ENCODE peak calls at places on chromosomes 13 and 19, in seven cellular contexts. A, M, H, E, C, T and J are unnamed samples.

GRCh38 chr19:18596752-18597157 is 8.2 kb downstream of the REX1BD start:
- DNase-seq in A (no peak), M (peak), H (no peak), E (peak), C (peak), T (no peak), J (peak)

GRCh38 chr19:55487884-55488687 is at the start of gene SSC5D:
- DNase-seq in A (no peak), M (no peak), H (no peak), E (no peak), C (no peak), T (no peak), J (no peak)

GRCh38 chr13:72137782-72138181 is 270.8 kb upstream of the DACH1 start:
- DNase-seq in A (no peak), M (no peak), H (no peak), E (no peak), C (no peak), T (no peak), J (no peak)

GRCh38 chr19:308471-309205 is 17.4 kb upstream of the PLPP2 start:
- DNase-seq in A (no peak), M (no peak), H (peak), E (no peak), C (no peak), T (peak), J (no peak)

GRCh38 chr13:33543631-33544030 is 258.1 kb upstream of the STARD13 start:
- DNase-seq in A (no peak), M (no peak), H (no peak), E (no peak), C (peak), T (no peak), J (no peak)

GRCh38 chr19:45922281-45922680 is 7.7 kb upstream of the NANOS2 start:
- DNase-seq in A (no peak), M (no peak), H (no peak), E (no peak), C (peak), T (no peak), J (no peak)

GRCh38 chr13:27826379-27827353 is 34.4 kb downstream of the GSX1 start:
- DNase-seq in A (no peak), M (peak), H (peak), E (peak), C (peak), T (peak), J (peak)

GRCh38 chr13:20401958-20402856 is 123.5 kb downstream of the CRYL1 start:
- DNase-seq in A (peak), M (no peak), H (peak), E (no peak), C (no peak), T (no peak), J (no peak)

GRCh38 chr13:76454991-76455390 is 431.2 kb downstream of the KCTD12 start:
- DNase-seq in A (no peak), M (no peak), H (no peak), E (no peak), C (no peak), T (no peak), J (no peak)

GRCh38 chr13:109243311-109243951 is 543.0 kb downstream of the IRS2 start:
- DNase-seq in A (no peak), M (no peak), H (no peak), E (no peak), C (peak), T (no peak), J (no peak)

GRCh38 chr13:40632915-40633314 is 33.5 kb downstream of the FOXO1 start:
- DNase-seq in A (no peak), M (no peak), H (no peak), E (no peak), C (no peak), T (no peak), J (no peak)

GRCh38 chr19:49432141-49433073 is 7.2 kb downstream of the GFY start:
- DNase-seq in A (no peak), M (no peak), H (no peak), E (no peak), C (no peak), T (no peak), J (no peak)
- H3K4me3 ChIP-seq in A (no peak), M (no peak), H (no peak), E (no peak), C (no peak), T (no peak), J (no peak)

GRCh38 chr19:4183967-4184717 is 1.7 kb downstream of the ANKRD24 start:
- DNase-seq in A (no peak), M (no peak), H (no peak), E (no peak), C (no peak), T (no peak), J (no peak)

GRCh38 chr19:4184718-4185352 is 2.3 kb downstream of the ANKRD24 start:
- DNase-seq in A (no peak), M (no peak), H (no peak), E (no peak), C (no peak), T (no peak), J (no peak)

GRCh38 chr19:4187313-4188122 is 5.0 kb downstream of the ANKRD24 start:
- DNase-seq in A (no peak), M (no peak), H (no peak), E (no peak), C (no peak), T (no peak), J (no peak)

GRCh38 chr19:4186087-4186993 is 3.9 kb downstream of the ANKRD24 start:
- DNase-seq in A (no peak), M (peak), H (peak), E (peak), C (peak), T (peak), J (peak)

DNA sequence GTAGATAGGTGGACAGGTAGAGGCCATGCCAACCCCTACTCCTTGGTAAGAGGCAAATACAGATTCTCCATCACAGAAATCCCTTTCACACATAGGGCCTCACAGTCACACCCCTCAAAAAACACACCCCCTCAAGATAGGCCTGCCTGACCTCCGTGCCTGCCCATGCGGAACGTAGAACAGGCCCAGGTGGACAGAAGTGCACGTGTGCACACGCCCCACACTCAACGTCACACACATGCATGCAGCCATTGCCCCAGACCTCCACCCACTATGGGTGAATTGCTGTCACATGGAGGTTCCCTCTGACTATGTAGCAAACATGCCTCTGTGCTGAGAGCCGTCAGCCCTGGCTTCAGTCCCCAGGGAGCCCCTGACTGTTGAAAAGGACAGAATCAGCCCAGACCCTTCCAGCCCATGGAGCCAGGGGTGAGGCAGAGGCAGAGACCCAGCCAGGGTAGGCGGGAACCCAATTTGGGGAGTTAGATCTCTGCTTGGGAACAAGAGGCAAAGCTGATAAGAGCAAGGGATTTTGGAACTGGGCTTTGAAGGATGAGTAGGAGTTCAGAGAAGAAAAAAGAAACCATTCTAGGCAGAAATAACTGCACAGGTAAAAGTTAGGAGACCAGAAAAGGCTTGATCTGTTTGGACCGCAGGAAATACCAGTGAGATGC is 3.1 kb downstream of the ANKRD24 start:
- DNase-seq in A (no peak), M (no peak), H (no peak), E (no peak), C (no peak), T (no peak), J (no peak)
- H3K4me3 ChIP-seq in A (no peak), M (no peak), H (no peak), E (no peak), C (no peak), T (no peak), J (no peak)

GRCh38 chr13:51590966-51591627 is 6.8 kb downstream of the WDFY2 start:
- DNase-seq in A (no peak), M (no peak), H (no peak), E (peak), C (peak), T (no peak), J (no peak)
- H3K4me3 ChIP-seq in A (no peak), M (no peak), H (no peak), E (no peak), C (no peak), T (no peak), J (no peak)

GRCh38 chr19:33686687-33687541 is 65.2 kb downstream of the CHST8 start:
- DNase-seq in A (no peak), M (no peak), H (peak), E (peak), C (no peak), T (peak), J (peak)

GRCh38 chr19:33683881-33684549 is 62.3 kb downstream of the CHST8 start:
- DNase-seq in A (no peak), M (no peak), H (peak), E (no peak), C (peak), T (peak), J (no peak)

GRCh38 chr19:33686246-33686645 is 64.5 kb downstream of the CHST8 start:
- DNase-seq in A (no peak), M (no peak), H (peak), E (no peak), C (no peak), T (no peak), J (peak)

GRCh38 chr19:33685541-33685940 is 63.8 kb downstream of the CHST8 start:
- DNase-seq in A (no peak), M (no peak), H (peak), E (no peak), C (no peak), T (peak), J (no peak)

DNA sequence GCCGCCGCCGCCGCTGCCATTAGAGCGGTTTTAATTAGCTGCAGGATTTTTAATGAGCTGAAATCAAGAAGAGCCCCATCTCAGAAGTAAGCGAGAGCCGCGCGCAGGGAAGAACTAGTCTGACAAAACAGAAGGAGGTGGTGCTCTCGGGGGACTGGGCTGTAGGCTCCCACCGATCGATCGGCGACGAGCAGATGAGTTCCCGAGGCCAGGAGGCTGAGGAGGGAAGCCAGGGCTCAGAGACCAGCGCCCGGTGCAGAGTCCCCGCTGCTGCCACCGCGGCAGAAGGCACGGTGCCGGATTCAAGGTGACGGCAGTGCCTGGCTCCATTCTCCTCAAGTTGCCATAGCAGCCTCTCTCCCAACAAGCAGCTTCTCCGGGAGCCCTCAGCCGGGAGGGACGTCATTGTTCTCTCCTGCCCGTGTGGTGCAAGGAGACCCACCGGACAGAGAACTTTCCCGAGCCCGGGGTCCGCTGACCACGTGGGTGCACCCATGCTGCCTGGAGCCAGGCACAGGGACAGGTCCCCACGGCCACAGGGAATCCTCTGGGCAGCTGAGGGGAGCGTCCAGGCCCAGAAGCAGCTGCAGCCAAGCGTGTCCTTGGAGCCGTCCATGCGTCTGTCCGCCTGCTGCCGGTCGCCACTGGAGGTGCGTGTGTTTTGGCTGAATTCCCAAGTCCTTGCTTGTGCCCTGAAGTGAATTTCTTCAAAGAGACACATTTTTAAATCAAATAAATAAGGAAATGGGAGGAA is 63.0 kb downstream of the CHST8 start:
- DNase-seq in A (no peak), M (no peak), H (peak), E (no peak), C (no peak), T (peak), J (no peak)
- H3K4me3 ChIP-seq in A (no peak), M (no peak), H (no peak), E (no peak), C (no peak), T (no peak), J (no peak)

GRCh38 chr13:57829496-57829895 is 198.0 kb downstream of the PCDH17 start:
- DNase-seq in A (no peak), M (no peak), H (no peak), E (no peak), C (no peak), T (no peak), J (no peak)
- H3K4me3 ChIP-seq in A (no peak), M (no peak), H (no peak), E (no peak), C (no peak), T (no peak), J (no peak)

DNA sequence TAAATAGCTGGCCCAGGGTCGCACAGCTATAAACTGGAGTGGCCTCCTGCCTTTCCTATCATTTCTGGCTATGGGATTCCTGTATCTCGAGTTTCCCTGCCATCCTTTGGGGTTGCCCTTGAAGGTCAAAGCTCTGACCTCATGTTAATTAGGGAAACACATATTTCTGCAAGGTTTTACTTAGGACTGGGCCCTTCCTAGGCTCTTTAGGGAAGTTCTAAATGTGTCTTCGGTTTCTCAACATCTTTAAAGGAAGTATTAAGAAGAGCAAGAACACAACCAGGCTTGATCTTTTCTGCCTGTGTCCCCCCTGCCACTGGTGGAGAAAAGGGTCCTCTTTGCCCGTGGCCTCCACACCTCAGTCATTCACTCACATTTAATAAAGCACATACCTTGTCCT is 10.8 kb downstream of the LCP1 start:
- DNase-seq in A (no peak), M (no peak), H (no peak), E (no peak), C (no peak), T (no peak), J (no peak)
- H3K4me3 ChIP-seq in A (no peak), M (no peak), H (no peak), E (no peak), C (no peak), T (no peak), J (no peak)

DNA sequence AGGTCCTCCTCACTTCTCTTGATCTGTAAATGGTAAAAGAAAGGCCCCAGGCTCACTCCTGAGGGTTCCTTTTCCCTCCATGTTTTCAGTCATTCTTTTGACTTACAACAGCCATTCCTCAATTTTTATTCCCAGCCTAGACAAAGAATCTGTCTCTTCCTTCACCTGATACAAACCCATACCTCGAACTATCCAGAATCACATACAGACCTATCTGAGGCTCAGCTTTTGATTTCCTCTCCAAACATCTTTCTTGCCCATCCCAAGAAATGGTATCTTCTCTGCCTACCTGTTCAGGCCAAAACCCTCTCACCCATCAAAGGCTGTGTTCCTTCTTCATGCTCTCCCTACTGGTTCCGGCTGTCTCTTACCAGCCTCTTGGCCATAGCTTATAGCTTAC is 2.2 kb downstream of the CHMP2A start:
- DNase-seq in A (no peak), M (no peak), H (no peak), E (no peak), C (no peak), T (no peak), J (no peak)
- H3K4me3 ChIP-seq in A (no peak), M (no peak), H (no peak), E (no peak), C (no peak), T (no peak), J (no peak)